ENCODE peak calls at places on chromosomes 2 and 18, in five cellular contexts. One of them, this sample, is unnamed.

GRCh38 chr2:190859347-190860297 is 21.0 kb upstream of the GLS start:
- DNase-seq in CD8-positive, alpha-beta memory T cell: no peak
- DNase-seq in CD4-positive, alpha-beta T cell: no peak
- DNase-seq in stimulated activated CD8-positive, alpha-beta memory T cell treated with anti-CD3 and anti-CD28 coated beads, Interleukin-4, amount 100 ng/mL, for 48 hours: no peak
- DNase-seq in naive B cell: no peak
- DNase-seq in this sample: no peak

GRCh38 chr2:138147796-138148195 is 183.5 kb downstream of the HNMT start:
- DNase-seq in CD8-positive, alpha-beta memory T cell: no peak
- DNase-seq in stimulated activated CD8-positive, alpha-beta memory T cell treated with anti-CD3 and anti-CD28 coated beads, Interleukin-4, amount 100 ng/mL, for 48 hours: no peak
- DNase-seq in CD4-positive, alpha-beta T cell: no peak
- DNase-seq in naive B cell: no peak
- DNase-seq in this sample: no peak

GRCh38 chr2:46540496-46541342 is 61.4 kb downstream of the TMEM247 start:
- DNase-seq in stimulated activated CD8-positive, alpha-beta memory T cell treated with anti-CD3 and anti-CD28 coated beads, Interleukin-4, amount 100 ng/mL, for 48 hours: no peak
- DNase-seq in naive B cell: no peak
- DNase-seq in CD8-positive, alpha-beta memory T cell: no peak
- DNase-seq in CD4-positive, alpha-beta T cell: no peak
- DNase-seq in this sample: no peak

GRCh38 chr18:73893879-73894278 is 253.8 kb downstream of the FBXO15 start:
- DNase-seq in CD4-positive, alpha-beta T cell: no peak
- DNase-seq in CD8-positive, alpha-beta memory T cell: no peak
- DNase-seq in naive B cell: no peak
- DNase-seq in stimulated activated CD8-positive, alpha-beta memory T cell treated with anti-CD3 and anti-CD28 coated beads, Interleukin-4, amount 100 ng/mL, for 48 hours: peak
- DNase-seq in this sample: no peak

GRCh38 chr2:239114616-239115265 is 266.9 kb downstream of the TWIST2 start:
- DNase-seq in CD8-positive, alpha-beta memory T cell: no peak
- DNase-seq in stimulated activated CD8-positive, alpha-beta memory T cell treated with anti-CD3 and anti-CD28 coated beads, Interleukin-4, amount 100 ng/mL, for 48 hours: no peak
- DNase-seq in CD4-positive, alpha-beta T cell: no peak
- DNase-seq in naive B cell: no peak
- DNase-seq in this sample: no peak

GRCh38 chr2:136185991-136186771 is 68.2 kb upstream of the CXCR4 start:
- DNase-seq in naive B cell: no peak
- DNase-seq in CD8-positive, alpha-beta memory T cell: no peak
- DNase-seq in stimulated activated CD8-positive, alpha-beta memory T cell treated with anti-CD3 and anti-CD28 coated beads, Interleukin-4, amount 100 ng/mL, for 48 hours: no peak
- DNase-seq in CD4-positive, alpha-beta T cell: no peak
- DNase-seq in this sample: no peak

GRCh38 chr2:237281900-237282306 is 132.1 kb downstream of the COL6A3 start:
- DNase-seq in CD8-positive, alpha-beta memory T cell: no peak
- DNase-seq in CD4-positive, alpha-beta T cell: no peak
- DNase-seq in stimulated activated CD8-positive, alpha-beta memory T cell treated with anti-CD3 and anti-CD28 coated beads, Interleukin-4, amount 100 ng/mL, for 48 hours: no peak
- DNase-seq in naive B cell: no peak
- DNase-seq in this sample: no peak

GRCh38 chr2:175769200-175769599 is 232.9 kb downstream of the LNPK start:
- DNase-seq in stimulated activated CD8-positive, alpha-beta memory T cell treated with anti-CD3 and anti-CD28 coated beads, Interleukin-4, amount 100 ng/mL, for 48 hours: no peak
- DNase-seq in CD4-positive, alpha-beta T cell: no peak
- DNase-seq in CD8-positive, alpha-beta memory T cell: no peak
- DNase-seq in naive B cell: no peak
- DNase-seq in this sample: no peak

GRCh38 chr2:217225596-217225995 is 365.7 kb upstream of the TNP1 start:
- DNase-seq in CD8-positive, alpha-beta memory T cell: no peak
- DNase-seq in stimulated activated CD8-positive, alpha-beta memory T cell treated with anti-CD3 and anti-CD28 coated beads, Interleukin-4, amount 100 ng/mL, for 48 hours: no peak
- DNase-seq in CD4-positive, alpha-beta T cell: no peak
- DNase-seq in naive B cell: no peak
- DNase-seq in this sample: no peak

GRCh38 chr2:120236791-120237190 is 13.6 kb upstream of the TMEM185B start:
- DNase-seq in stimulated activated CD8-positive, alpha-beta memory T cell treated with anti-CD3 and anti-CD28 coated beads, Interleukin-4, amount 100 ng/mL, for 48 hours: no peak
- DNase-seq in CD4-positive, alpha-beta T cell: no peak
- DNase-seq in CD8-positive, alpha-beta memory T cell: no peak
- DNase-seq in naive B cell: no peak
- DNase-seq in this sample: no peak

GRCh38 chr18:63071566-63072175 is 247.9 kb downstream of the BCL2 start:
- DNase-seq in CD4-positive, alpha-beta T cell: no peak
- DNase-seq in CD8-positive, alpha-beta memory T cell: no peak
- DNase-seq in stimulated activated CD8-positive, alpha-beta memory T cell treated with anti-CD3 and anti-CD28 coated beads, Interleukin-4, amount 100 ng/mL, for 48 hours: no peak
- DNase-seq in naive B cell: no peak
- DNase-seq in this sample: no peak

GRCh38 chr2:10124538-10125045 is 2.1 kb downstream of the RRM2 start:
- DNase-seq in stimulated activated CD8-positive, alpha-beta memory T cell treated with anti-CD3 and anti-CD28 coated beads, Interleukin-4, amount 100 ng/mL, for 48 hours: no peak
- DNase-seq in CD4-positive, alpha-beta T cell: no peak
- DNase-seq in CD8-positive, alpha-beta memory T cell: peak
- DNase-seq in naive B cell: peak
- DNase-seq in this sample: no peak

GRCh38 chr2:62110415-62111025 is 85.4 kb upstream of the B3GNT2 start:
- DNase-seq in stimulated activated CD8-positive, alpha-beta memory T cell treated with anti-CD3 and anti-CD28 coated beads, Interleukin-4, amount 100 ng/mL, for 48 hours: no peak
- DNase-seq in CD8-positive, alpha-beta memory T cell: no peak
- DNase-seq in CD4-positive, alpha-beta T cell: no peak
- DNase-seq in naive B cell: no peak
- DNase-seq in this sample: no peak

GRCh38 chr18:46352520-46353250 is 248.5 kb downstream of the HAUS1 start:
- DNase-seq in CD4-positive, alpha-beta T cell: no peak
- DNase-seq in CD8-positive, alpha-beta memory T cell: no peak
- DNase-seq in stimulated activated CD8-positive, alpha-beta memory T cell treated with anti-CD3 and anti-CD28 coated beads, Interleukin-4, amount 100 ng/mL, for 48 hours: no peak
- DNase-seq in naive B cell: no peak
- DNase-seq in this sample: no peak

GRCh38 chr2:45930396-45930792 is 278.9 kb downstream of the PRKCE start:
- DNase-seq in CD8-positive, alpha-beta memory T cell: no peak
- DNase-seq in stimulated activated CD8-positive, alpha-beta memory T cell treated with anti-CD3 and anti-CD28 coated beads, Interleukin-4, amount 100 ng/mL, for 48 hours: no peak
- DNase-seq in CD4-positive, alpha-beta T cell: no peak
- DNase-seq in naive B cell: no peak
- DNase-seq in this sample: no peak

GRCh38 chr2:28463211-28463610 is 32.6 kb upstream of the PLB1 start:
- DNase-seq in stimulated activated CD8-positive, alpha-beta memory T cell treated with anti-CD3 and anti-CD28 coated beads, Interleukin-4, amount 100 ng/mL, for 48 hours: no peak
- DNase-seq in CD4-positive, alpha-beta T cell: no peak
- DNase-seq in CD8-positive, alpha-beta memory T cell: no peak
- DNase-seq in naive B cell: no peak
- DNase-seq in this sample: no peak

GRCh38 chr2:43184339-43184895 is 42.0 kb downstream of the ZFP36L2 start:
- DNase-seq in CD8-positive, alpha-beta memory T cell: no peak
- DNase-seq in CD4-positive, alpha-beta T cell: peak
- DNase-seq in naive B cell: no peak
- DNase-seq in stimulated activated CD8-positive, alpha-beta memory T cell treated with anti-CD3 and anti-CD28 coated beads, Interleukin-4, amount 100 ng/mL, for 48 hours: peak
- DNase-seq in this sample: no peak